ENCODE peak calls at places on chromosomes 4 and X, in six cellular contexts. One of them, this sample, is unnamed. For H3K27me3, the result is how much of the 10 kb centered on the place peaks cover.

GRCh38 chrX:88865634-88866033 is 118.6 kb downstream of the CPXCR1 start:
- DNase-seq in GM23338: no peak
- DNase-seq in thoracic aorta: no peak
- DNase-seq in heart left ventricle: no peak
- DNase-seq in upper lobe of right lung: no peak
- DNase-seq in uterus: no peak
- DNase-seq in this sample: no peak

GRCh38 chr4:48190839-48191238 is 56.8 kb upstream of the TXK start:
- DNase-seq in GM23338: no peak
- DNase-seq in thoracic aorta: no peak
- DNase-seq in heart left ventricle: no peak
- DNase-seq in upper lobe of right lung: no peak
- DNase-seq in uterus: no peak
- DNase-seq in this sample: no peak

GRCh38 chr4:184028571-184028996 is 123.5 kb downstream of the STOX2 start:
- DNase-seq in GM23338: no peak
- DNase-seq in thoracic aorta: no peak
- DNase-seq in heart left ventricle: no peak
- DNase-seq in upper lobe of right lung: peak
- DNase-seq in uterus: no peak
- DNase-seq in this sample: no peak

GRCh38 chr4:8647094-8647570 is 54.6 kb downstream of the CPZ start:
- DNase-seq in GM23338: no peak
- DNase-seq in thoracic aorta: no peak
- DNase-seq in heart left ventricle: no peak
- DNase-seq in upper lobe of right lung: no peak
- DNase-seq in uterus: no peak
- DNase-seq in this sample: no peak

GRCh38 chr4:22502895-22503814 is 12.7 kb downstream of the ADGRA3 start:
- DNase-seq in GM23338: no peak
- DNase-seq in thoracic aorta: no peak
- DNase-seq in heart left ventricle: no peak
- DNase-seq in upper lobe of right lung: no peak
- DNase-seq in uterus: no peak
- DNase-seq in this sample: peak

GRCh38 chr4:40540801-40541200 is 88.9 kb downstream of the RBM47 start:
- DNase-seq in GM23338: no peak
- DNase-seq in thoracic aorta: no peak
- DNase-seq in heart left ventricle: no peak
- DNase-seq in upper lobe of right lung: no peak
- DNase-seq in uterus: no peak
- DNase-seq in this sample: no peak

GRCh38 chr4:6992728-6993655 is 50.2 kb upstream of the TADA2B start:
- DNase-seq in GM23338: no peak
- DNase-seq in thoracic aorta: no peak
- DNase-seq in heart left ventricle: no peak
- DNase-seq in upper lobe of right lung: no peak
- DNase-seq in uterus: no peak
- DNase-seq in this sample: no peak

GRCh38 chr4:41110050-41110449 is 104.3 kb downstream of the APBB2 start:
- DNase-seq in GM23338: no peak
- DNase-seq in thoracic aorta: no peak
- DNase-seq in heart left ventricle: no peak
- DNase-seq in upper lobe of right lung: no peak
- DNase-seq in uterus: no peak
- DNase-seq in this sample: no peak

GRCh38 chr4:79597266-79597665 is 189.2 kb upstream of the GK2 start:
- DNase-seq in GM23338: no peak
- DNase-seq in thoracic aorta: no peak
- DNase-seq in heart left ventricle: no peak
- DNase-seq in upper lobe of right lung: no peak
- DNase-seq in uterus: no peak
- DNase-seq in this sample: no peak

GRCh38 chrX:154696328-154697045 is 43.1 kb upstream of the CTAG2 start:
- DNase-seq in GM23338: no peak
- DNase-seq in thoracic aorta: no peak
- DNase-seq in heart left ventricle: no peak
- DNase-seq in upper lobe of right lung: no peak
- DNase-seq in uterus: peak
- DNase-seq in this sample: no peak

GRCh38 chr4:152454398-152455011 is 81.4 kb downstream of the FBXW7 start:
- DNase-seq in GM23338: peak
- DNase-seq in thoracic aorta: no peak
- DNase-seq in heart left ventricle: no peak
- DNase-seq in upper lobe of right lung: no peak
- DNase-seq in uterus: no peak
- DNase-seq in this sample: peak

GRCh38 chrX:142036111-142036510 is 132.4 kb downstream of the MAGEC1 start:
- DNase-seq in GM23338: no peak
- DNase-seq in thoracic aorta: no peak
- DNase-seq in heart left ventricle: no peak
- DNase-seq in upper lobe of right lung: no peak
- DNase-seq in uterus: no peak
- DNase-seq in this sample: no peak

GRCh38 chr4:87029356-87029755 is 94.5 kb downstream of the AFF1 start:
- DNase-seq in GM23338: no peak
- DNase-seq in thoracic aorta: no peak
- DNase-seq in heart left ventricle: no peak
- DNase-seq in upper lobe of right lung: no peak
- DNase-seq in uterus: peak
- DNase-seq in this sample: no peak

GRCh38 chrX:46551494-46552128 is 6.4 kb upstream of the ZNF674 start:
- DNase-seq in GM23338: peak
- DNase-seq in thoracic aorta: no peak
- DNase-seq in heart left ventricle: no peak
- DNase-seq in upper lobe of right lung: no peak
- DNase-seq in uterus: no peak
- DNase-seq in this sample: peak

GRCh38 chr4:119087121-119087520 is 48.5 kb upstream of the MYOZ2 start:
- DNase-seq in GM23338: no peak
- DNase-seq in thoracic aorta: no peak
- DNase-seq in heart left ventricle: no peak
- DNase-seq in upper lobe of right lung: no peak
- DNase-seq in uterus: no peak
- DNase-seq in this sample: no peak

GRCh38 chr4:144584428-144584827 is 61.5 kb upstream of the HHIP start:
- DNase-seq in GM23338: no peak
- DNase-seq in thoracic aorta: no peak
- DNase-seq in heart left ventricle: no peak
- DNase-seq in upper lobe of right lung: no peak
- DNase-seq in uterus: no peak
- DNase-seq in this sample: no peak

GRCh38 chrX:24396236-24396929 is 35.9 kb downstream of the SUPT20HL1 start:
- DNase-seq in GM23338: no peak
- DNase-seq in thoracic aorta: no peak
- DNase-seq in heart left ventricle: no peak
- DNase-seq in upper lobe of right lung: no peak
- DNase-seq in uterus: no peak
- DNase-seq in this sample: no peak

GRCh38 chrX:66074920-66075879 is 35.3 kb upstream of the VSIG4 start:
- DNase-seq in GM23338: no peak
- DNase-seq in thoracic aorta: no peak
- DNase-seq in heart left ventricle: peak
- DNase-seq in upper lobe of right lung: no peak
- DNase-seq in uterus: no peak
- DNase-seq in this sample: peak

GRCh38 chrX:108285918-108286317 is 152.3 kb downstream of the COL4A6 start:
- DNase-seq in GM23338: no peak
- DNase-seq in thoracic aorta: no peak
- DNase-seq in heart left ventricle: no peak
- DNase-seq in upper lobe of right lung: no peak
- DNase-seq in uterus: no peak
- DNase-seq in this sample: no peak

GRCh38 chr4:41141910-41142309 is 72.4 kb downstream of the APBB2 start:
- DNase-seq in GM23338: no peak
- DNase-seq in thoracic aorta: no peak
- DNase-seq in heart left ventricle: no peak
- DNase-seq in upper lobe of right lung: no peak
- DNase-seq in uterus: no peak
- DNase-seq in this sample: no peak

GRCh38 chr4:136900706-136901105 is 631.6 kb downstream of the PCDH18 start:
- DNase-seq in GM23338: no peak
- DNase-seq in thoracic aorta: no peak
- DNase-seq in heart left ventricle: no peak
- DNase-seq in upper lobe of right lung: no peak
- DNase-seq in uterus: no peak
- DNase-seq in this sample: no peak

GRCh38 chrX:145729635-145730034 is 88.0 kb upstream of the SLITRK2 start:
- DNase-seq in GM23338: no peak
- DNase-seq in thoracic aorta: no peak
- DNase-seq in heart left ventricle: no peak
- DNase-seq in upper lobe of right lung: no peak
- DNase-seq in uterus: no peak
- DNase-seq in this sample: no peak

GRCh38 chrX:145727476-145727875 is 90.2 kb upstream of the SLITRK2 start:
- DNase-seq in GM23338: no peak
- DNase-seq in thoracic aorta: no peak
- DNase-seq in heart left ventricle: no peak
- DNase-seq in upper lobe of right lung: no peak
- DNase-seq in uterus: no peak
- DNase-seq in this sample: no peak
- H3K27ac ChIP-seq in GM23338: no peak
- H3K27ac ChIP-seq in thoracic aorta: no peak
- H3K27ac ChIP-seq in heart left ventricle: no peak
- H3K27ac ChIP-seq in upper lobe of right lung: no peak
- H3K27ac ChIP-seq in uterus: no peak
- H3K27ac ChIP-seq in this sample: no peak

GRCh38 chr4:14000091-14000814 is 372.7 kb upstream of the BOD1L1 start:
- DNase-seq in GM23338: no peak
- DNase-seq in thoracic aorta: no peak
- DNase-seq in heart left ventricle: no peak
- DNase-seq in upper lobe of right lung: no peak
- DNase-seq in uterus: no peak
- DNase-seq in this sample: no peak
- TF ChIP-seq CTCF in GM23338: no peak
- TF ChIP-seq CTCF in thoracic aorta: no peak
- TF ChIP-seq CTCF in heart left ventricle: no peak
- TF ChIP-seq CTCF in upper lobe of right lung: no peak
- TF ChIP-seq CTCF in uterus: no peak
- TF ChIP-seq CTCF in this sample: no peak

DNA sequence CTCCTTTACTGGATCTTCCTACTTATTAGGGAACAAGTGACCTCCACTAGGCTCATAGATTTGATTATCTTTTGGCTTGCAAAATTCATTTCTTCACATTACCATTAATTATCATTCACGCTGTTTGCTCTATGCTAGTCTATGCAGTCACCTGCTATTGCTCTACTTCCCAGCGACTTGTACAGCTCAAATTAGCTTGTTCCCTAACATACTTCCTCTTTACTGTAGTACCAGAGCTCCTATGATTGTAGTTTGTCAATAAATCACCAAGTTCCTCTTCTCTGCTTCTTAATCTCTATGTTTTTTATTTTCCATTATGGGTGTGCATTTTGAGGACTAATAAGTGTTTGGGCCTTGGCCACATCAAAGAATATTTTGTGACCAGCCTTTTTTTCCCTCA is 6.2 kb upstream of the GSPT2 start:
- DNase-seq in GM23338: no peak
- DNase-seq in thoracic aorta: no peak
- DNase-seq in heart left ventricle: no peak
- DNase-seq in upper lobe of right lung: no peak
- DNase-seq in uterus: no peak
- DNase-seq in this sample: no peak
- H3K27me3 ChIP-seq in GM23338: under half
- H3K27me3 ChIP-seq in thoracic aorta: under half
- H3K27me3 ChIP-seq in heart left ventricle: under half
- H3K27me3 ChIP-seq in upper lobe of right lung: under half
- H3K27me3 ChIP-seq in uterus: under half
- H3K27me3 ChIP-seq in this sample: under half

DNA sequence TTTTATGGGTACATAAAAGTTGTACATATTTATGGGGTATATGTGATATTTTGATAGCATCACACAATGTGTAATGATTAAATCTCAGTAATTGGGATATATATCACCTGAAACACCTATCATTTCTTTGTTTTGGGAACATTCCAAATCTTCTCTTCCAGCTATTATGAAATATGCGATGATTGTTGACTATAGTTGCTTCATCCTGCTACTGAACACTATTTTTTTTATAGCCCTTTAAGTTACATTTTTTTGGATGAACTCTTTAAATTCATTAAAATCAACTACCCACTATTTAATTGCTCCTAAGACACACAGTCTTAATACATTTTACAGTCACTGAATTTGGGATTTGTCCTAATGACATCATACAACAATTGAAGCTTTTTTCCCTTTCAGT is 212.9 kb downstream of the BMPR1B start:
- DNase-seq in GM23338: no peak
- DNase-seq in thoracic aorta: no peak
- DNase-seq in heart left ventricle: no peak
- DNase-seq in upper lobe of right lung: no peak
- DNase-seq in uterus: no peak
- DNase-seq in this sample: no peak
- H3K27ac ChIP-seq in GM23338: no peak
- H3K27ac ChIP-seq in thoracic aorta: no peak
- H3K27ac ChIP-seq in heart left ventricle: no peak
- H3K27ac ChIP-seq in upper lobe of right lung: no peak
- H3K27ac ChIP-seq in uterus: no peak
- H3K27ac ChIP-seq in this sample: no peak

GRCh38 chrX:27924261-27924660 is 57.0 kb downstream of the DCAF8L1 start:
- DNase-seq in GM23338: no peak
- DNase-seq in thoracic aorta: no peak
- DNase-seq in heart left ventricle: no peak
- DNase-seq in upper lobe of right lung: no peak
- DNase-seq in uterus: no peak
- DNase-seq in this sample: no peak

GRCh38 chrX:27917713-27918500 is 63.3 kb downstream of the DCAF8L1 start:
- DNase-seq in GM23338: no peak
- DNase-seq in thoracic aorta: no peak
- DNase-seq in heart left ventricle: no peak
- DNase-seq in upper lobe of right lung: no peak
- DNase-seq in uterus: no peak
- DNase-seq in this sample: no peak

GRCh38 chrX:27924718-27925117 is 56.5 kb downstream of the DCAF8L1 start:
- DNase-seq in GM23338: no peak
- DNase-seq in thoracic aorta: no peak
- DNase-seq in heart left ventricle: no peak
- DNase-seq in upper lobe of right lung: no peak
- DNase-seq in uterus: no peak
- DNase-seq in this sample: no peak

GRCh38 chrX:27915617-27916016 is 65.6 kb downstream of the DCAF8L1 start:
- DNase-seq in GM23338: no peak
- DNase-seq in thoracic aorta: no peak
- DNase-seq in heart left ventricle: no peak
- DNase-seq in upper lobe of right lung: no peak
- DNase-seq in uterus: no peak
- DNase-seq in this sample: peak

GRCh38 chrX:27918799-27919198 is 62.5 kb downstream of the DCAF8L1 start:
- DNase-seq in GM23338: peak
- DNase-seq in thoracic aorta: no peak
- DNase-seq in heart left ventricle: no peak
- DNase-seq in upper lobe of right lung: no peak
- DNase-seq in uterus: no peak
- DNase-seq in this sample: peak
- TF ChIP-seq CTCF in GM23338: peak
- TF ChIP-seq CTCF in thoracic aorta: no peak
- TF ChIP-seq CTCF in heart left ventricle: no peak
- TF ChIP-seq CTCF in upper lobe of right lung: peak
- TF ChIP-seq CTCF in uterus: no peak
- TF ChIP-seq CTCF in this sample: peak